ENCODE peak calls at places on chromosome 15, in seven cellular contexts. One of them, this sample, is unnamed.

GRCh38 chr15:98438907-98439306 is 209.4 kb upstream of the IGF1R start:
- DNase-seq in activated CD4-positive, alpha-beta memory T cell treated with anti-CD3 and anti-CD28 coated beads, Interleukin-2, amount 10 ng/mL, durations not matched to agents 7 days and 5 days: no peak
- DNase-seq in left colon: no peak
- DNase-seq in fibroblast of the conjunctiva: no peak
- DNase-seq in neuronal stem cell: no peak
- DNase-seq in body of pancreas: no peak
- DNase-seq in activated gamma-delta T cell treated with Interleukin-2 at 50 U/mL for 16 hours: no peak
- DNase-seq in this sample: no peak

GRCh38 chr15:82571722-82572222 is 31.5 kb upstream of the RPS17 start:
- DNase-seq in left colon: peak; percentile 40
- DNase-seq in fibroblast of the conjunctiva: peak; percentile 34
- DNase-seq in neuronal stem cell: peak; percentile 43
- DNase-seq in activated gamma-delta T cell treated with Interleukin-2 at 50 U/mL for 16 hours: no peak
- DNase-seq in activated CD4-positive, alpha-beta memory T cell treated with anti-CD3 and anti-CD28 coated beads, Interleukin-2, amount 10 ng/mL, durations not matched to agents 7 days and 5 days: no peak
- DNase-seq in body of pancreas: peak; percentile 50
- DNase-seq in this sample: peak; percentile 85

GRCh38 chr15:85755471-85755870 is 39.3 kb downstream of the KLHL25 start:
- DNase-seq in body of pancreas: peak; percentile 3
- DNase-seq in activated gamma-delta T cell treated with Interleukin-2 at 50 U/mL for 16 hours: no peak
- DNase-seq in fibroblast of the conjunctiva: no peak
- DNase-seq in activated CD4-positive, alpha-beta memory T cell treated with anti-CD3 and anti-CD28 coated beads, Interleukin-2, amount 10 ng/mL, durations not matched to agents 7 days and 5 days: no peak
- DNase-seq in left colon: no peak
- DNase-seq in neuronal stem cell: no peak
- DNase-seq in this sample: no peak

GRCh38 chr15:88627463-88627862 is 6.3 kb downstream of the AEN start:
- DNase-seq in activated gamma-delta T cell treated with Interleukin-2 at 50 U/mL for 16 hours: peak; percentile 71
- DNase-seq in left colon: peak; percentile 71
- DNase-seq in neuronal stem cell: no peak
- DNase-seq in activated CD4-positive, alpha-beta memory T cell treated with anti-CD3 and anti-CD28 coated beads, Interleukin-2, amount 10 ng/mL, durations not matched to agents 7 days and 5 days: peak; percentile 85
- DNase-seq in fibroblast of the conjunctiva: no peak
- DNase-seq in body of pancreas: no peak
- DNase-seq in this sample: no peak

GRCh38 chr15:67033521-67033920 is 31.9 kb upstream of the SMAD3 start:
- DNase-seq in body of pancreas: no peak
- DNase-seq in neuronal stem cell: no peak
- DNase-seq in left colon: peak; percentile 47
- DNase-seq in activated CD4-positive, alpha-beta memory T cell treated with anti-CD3 and anti-CD28 coated beads, Interleukin-2, amount 10 ng/mL, durations not matched to agents 7 days and 5 days: peak; percentile 37
- DNase-seq in fibroblast of the conjunctiva: no peak
- DNase-seq in activated gamma-delta T cell treated with Interleukin-2 at 50 U/mL for 16 hours: peak; percentile 10
- DNase-seq in this sample: no peak

GRCh38 chr15:90710436-90710835 is 6.7 kb upstream of the BLM start:
- DNase-seq in fibroblast of the conjunctiva: no peak
- DNase-seq in neuronal stem cell: no peak
- DNase-seq in activated CD4-positive, alpha-beta memory T cell treated with anti-CD3 and anti-CD28 coated beads, Interleukin-2, amount 10 ng/mL, durations not matched to agents 7 days and 5 days: no peak
- DNase-seq in body of pancreas: no peak
- DNase-seq in left colon: no peak
- DNase-seq in activated gamma-delta T cell treated with Interleukin-2 at 50 U/mL for 16 hours: no peak
- DNase-seq in this sample: no peak

GRCh38 chr15:58212909-58213526 is 74.8 kb downstream of the AQP9 start:
- DNase-seq in left colon: no peak
- DNase-seq in body of pancreas: no peak
- DNase-seq in activated gamma-delta T cell treated with Interleukin-2 at 50 U/mL for 16 hours: no peak
- DNase-seq in activated CD4-positive, alpha-beta memory T cell treated with anti-CD3 and anti-CD28 coated beads, Interleukin-2, amount 10 ng/mL, durations not matched to agents 7 days and 5 days: no peak
- DNase-seq in fibroblast of the conjunctiva: peak; percentile 29
- DNase-seq in neuronal stem cell: no peak
- DNase-seq in this sample: no peak

GRCh38 chr15:76903251-76903681 is 1.9 kb downstream of the SCAPER start:
- DNase-seq in fibroblast of the conjunctiva: no peak
- DNase-seq in neuronal stem cell: no peak
- DNase-seq in activated gamma-delta T cell treated with Interleukin-2 at 50 U/mL for 16 hours: no peak
- DNase-seq in left colon: no peak
- DNase-seq in body of pancreas: no peak
- DNase-seq in activated CD4-positive, alpha-beta memory T cell treated with anti-CD3 and anti-CD28 coated beads, Interleukin-2, amount 10 ng/mL, durations not matched to agents 7 days and 5 days: no peak
- DNase-seq in this sample: no peak